ENCODE peak calls at places on chromosome 14, in nine cellular contexts. X is AG09309, N is transverse colon, I is memory B cell, L is T-helper 17 cell, Q is T-helper 2 cell, H is GM12891, C is cerebellar cortex, F is mammary epithelial cell. S is an unnamed sample.

GRCh38 chr14:21095430-21096205 is 2.8 kb downstream of the ZNF219 start:
- DNase-seq in C (peak; percentile 85), I (no peak), X (no peak), Q (no peak), L (no peak), N (no peak), F (peak; percentile 30), H (no peak), S (no peak)

GRCh38 chr14:36805116-36805515 is 143.5 kb downstream of the PAX9 start:
- DNase-seq in Q (no peak), H (no peak), N (no peak), F (no peak), C (no peak), L (no peak), I (no peak), X (no peak), S (no peak)

GRCh38 chr14:79352026-79352425 is 859.3 kb downstream of the DIO2 start:
- DNase-seq in I (no peak), N (no peak), L (no peak), C (no peak), H (no peak), Q (no peak), F (no peak), X (no peak), S (no peak)

GRCh38 chr14:71595441-71595840 is 336.8 kb upstream of the RGS6 start:
- DNase-seq in Q (no peak), X (no peak), N (no peak), F (no peak), L (no peak), C (no peak), H (no peak), I (no peak), S (no peak)

GRCh38 chr14:83827383-83827782 is 1702.6 kb upstream of the FLRT2 start:
- DNase-seq in Q (no peak), L (no peak), N (no peak), F (no peak), I (no peak), H (no peak), C (no peak), X (no peak), S (no peak)

GRCh38 chr14:67343601-67344230 is 15.9 kb downstream of the ATP6V1D start:
- DNase-seq in C (no peak), Q (no peak), N (no peak), H (no peak), L (no peak), X (no peak), F (peak; percentile 84), I (no peak), S (no peak)

GRCh38 chr14:93538411-93538810 is 107.7 kb downstream of the UNC79 start:
- DNase-seq in Q (no peak), L (no peak), F (peak; percentile 16), N (no peak), C (no peak), X (no peak), I (no peak), H (no peak), S (no peak)

GRCh38 chr14:78519863-78520262 is 349.7 kb downstream of the NRXN3 start:
- DNase-seq in F (peak; percentile 1), C (peak; percentile 4), I (no peak), Q (no peak), N (peak; percentile 8), L (no peak), H (peak; percentile 7), X (no peak), S (no peak)

GRCh38 chr14:64766430-64767151 is 62.4 kb downstream of the PLEKHG3 start:
- DNase-seq in X (no peak), I (no peak), N (no peak), F (peak; percentile 58), Q (no peak), H (no peak), C (no peak), L (no peak), S (no peak)

GRCh38 chr14:104591506-104592291 is 12.1 kb downstream of the C14orf180 start:
- DNase-seq in X (no peak), C (no peak), N (no peak), Q (no peak), F (no peak), I (no peak), H (no peak), L (no peak), S (no peak)

GRCh38 chr14:52918486-52918885 is 32.4 kb downstream of the FERMT2 start:
- DNase-seq in C (peak; percentile 59), I (no peak), L (no peak), N (no peak), H (peak; percentile 12), X (no peak), F (peak; percentile 52), Q (no peak), S (no peak)

GRCh38 chr14:95533822-95534221 is 1.0 kb upstream of the GLRX5 start:
- DNase-seq in Q (no peak), C (no peak), N (no peak), H (no peak), I (peak; percentile 22), L (no peak), X (no peak), F (no peak), S (no peak)

GRCh38 chr14:90487031-90487430 is 90.2 kb downstream of the CALM1 start:
- DNase-seq in F (no peak), N (no peak), H (no peak), C (no peak), X (no peak), L (no peak), Q (no peak), I (no peak), S (peak; percentile 63)

GRCh38 chr14:37230551-37231194 is 32.9 kb downstream of the MIPOL1 start:
- DNase-seq in H (no peak), L (no peak), Q (no peak), F (peak; percentile 31), I (no peak), C (peak; percentile 55), N (no peak), X (peak; percentile 47), S (peak; percentile 59)

GRCh38 chr14:96737869-96738268 is 59.3 kb upstream of the VRK1 start:
- DNase-seq in F (no peak), N (no peak), Q (no peak), H (no peak), X (no peak), C (no peak), I (no peak), L (no peak), S (no peak)

S was measured in NCI-H2107.